ENCODE peak calls at places on chromosomes 2 and 18, in ten cellular contexts. One of them, this sample, is unnamed.

GRCh38 chr2:228731517-228731916 is 539.6 kb downstream of the PID1 start:
- DNase-seq in LHCN-M2: peak; percentile 70
- DNase-seq in 8988T: no peak
- DNase-seq in NCI-H1694 treated with DMSO at 0.1 percent for 48 hours: no peak
- DNase-seq in Ammon's horn: no peak
- DNase-seq in stimulated activated CD4-positive, alpha-beta T cell treated with anti-CD3 and anti-CD28 coated beads, Interleukin-15, amount 100 ng/mL, for 24 hours: no peak
- DNase-seq in progenitor cell of endocrine pancreas: no peak
- DNase-seq in activated T-helper 1 cell treated with Interleukin-2 at 50 U/mL for 16 hours: no peak
- DNase-seq in DMS 273 treated with DMSO at 0.1 percent for 48 hours: no peak
- DNase-seq in ELF-1: no peak
- DNase-seq in this sample: no peak

GRCh38 chr2:161905389-161906046 is 168.5 kb downstream of the DPP4 start:
- DNase-seq in activated T-helper 1 cell treated with Interleukin-2 at 50 U/mL for 16 hours: no peak
- DNase-seq in 8988T: no peak
- DNase-seq in Ammon's horn: no peak
- DNase-seq in ELF-1: no peak
- DNase-seq in NCI-H1694 treated with DMSO at 0.1 percent for 48 hours: no peak
- DNase-seq in LHCN-M2: peak; percentile 61
- DNase-seq in progenitor cell of endocrine pancreas: no peak
- DNase-seq in DMS 273 treated with DMSO at 0.1 percent for 48 hours: peak; percentile 39
- DNase-seq in stimulated activated CD4-positive, alpha-beta T cell treated with anti-CD3 and anti-CD28 coated beads, Interleukin-15, amount 100 ng/mL, for 24 hours: no peak
- DNase-seq in this sample: no peak

GRCh38 chr18:54284967-54285785 is 15.9 kb downstream of the POLI start:
- DNase-seq in progenitor cell of endocrine pancreas: no peak
- DNase-seq in DMS 273 treated with DMSO at 0.1 percent for 48 hours: no peak
- DNase-seq in LHCN-M2: peak; percentile 78
- DNase-seq in stimulated activated CD4-positive, alpha-beta T cell treated with anti-CD3 and anti-CD28 coated beads, Interleukin-15, amount 100 ng/mL, for 24 hours: peak; percentile 83
- DNase-seq in NCI-H1694 treated with DMSO at 0.1 percent for 48 hours: no peak
- DNase-seq in ELF-1: no peak
- DNase-seq in activated T-helper 1 cell treated with Interleukin-2 at 50 U/mL for 16 hours: no peak
- DNase-seq in 8988T: no peak
- DNase-seq in Ammon's horn: no peak
- DNase-seq in this sample: peak; percentile 50

GRCh38 chr18:5527603-5528002 is 16.2 kb downstream of the EPB41L3 start:
- DNase-seq in Ammon's horn: peak; percentile 40
- DNase-seq in activated T-helper 1 cell treated with Interleukin-2 at 50 U/mL for 16 hours: no peak
- DNase-seq in LHCN-M2: no peak
- DNase-seq in progenitor cell of endocrine pancreas: no peak
- DNase-seq in NCI-H1694 treated with DMSO at 0.1 percent for 48 hours: no peak
- DNase-seq in stimulated activated CD4-positive, alpha-beta T cell treated with anti-CD3 and anti-CD28 coated beads, Interleukin-15, amount 100 ng/mL, for 24 hours: no peak
- DNase-seq in DMS 273 treated with DMSO at 0.1 percent for 48 hours: no peak
- DNase-seq in ELF-1: no peak
- DNase-seq in 8988T: no peak
- DNase-seq in this sample: no peak

GRCh38 chr18:75204262-75204977 is 4.5 kb downstream of the PTGR3 start:
- DNase-seq in LHCN-M2: no peak
- DNase-seq in stimulated activated CD4-positive, alpha-beta T cell treated with anti-CD3 and anti-CD28 coated beads, Interleukin-15, amount 100 ng/mL, for 24 hours: no peak
- DNase-seq in 8988T: no peak
- DNase-seq in NCI-H1694 treated with DMSO at 0.1 percent for 48 hours: no peak
- DNase-seq in progenitor cell of endocrine pancreas: no peak
- DNase-seq in Ammon's horn: no peak
- DNase-seq in ELF-1: peak; percentile 44
- DNase-seq in activated T-helper 1 cell treated with Interleukin-2 at 50 U/mL for 16 hours: no peak
- DNase-seq in DMS 273 treated with DMSO at 0.1 percent for 48 hours: no peak
- DNase-seq in this sample: no peak

GRCh38 chr2:207184348-207184747 is 18.6 kb upstream of the KLF7 start:
- DNase-seq in 8988T: no peak
- DNase-seq in LHCN-M2: no peak
- DNase-seq in progenitor cell of endocrine pancreas: no peak
- DNase-seq in stimulated activated CD4-positive, alpha-beta T cell treated with anti-CD3 and anti-CD28 coated beads, Interleukin-15, amount 100 ng/mL, for 24 hours: no peak
- DNase-seq in activated T-helper 1 cell treated with Interleukin-2 at 50 U/mL for 16 hours: no peak
- DNase-seq in ELF-1: no peak
- DNase-seq in NCI-H1694 treated with DMSO at 0.1 percent for 48 hours: no peak
- DNase-seq in Ammon's horn: no peak
- DNase-seq in DMS 273 treated with DMSO at 0.1 percent for 48 hours: no peak
- DNase-seq in this sample: no peak

GRCh38 chr2:200338692-200339091 is 32.2 kb downstream of the SPATS2L start:
- DNase-seq in NCI-H1694 treated with DMSO at 0.1 percent for 48 hours: no peak
- DNase-seq in activated T-helper 1 cell treated with Interleukin-2 at 50 U/mL for 16 hours: no peak
- DNase-seq in ELF-1: no peak
- DNase-seq in DMS 273 treated with DMSO at 0.1 percent for 48 hours: no peak
- DNase-seq in progenitor cell of endocrine pancreas: no peak
- DNase-seq in stimulated activated CD4-positive, alpha-beta T cell treated with anti-CD3 and anti-CD28 coated beads, Interleukin-15, amount 100 ng/mL, for 24 hours: no peak
- DNase-seq in LHCN-M2: peak; percentile 77
- DNase-seq in Ammon's horn: peak; percentile 40
- DNase-seq in 8988T: no peak
- DNase-seq in this sample: no peak

GRCh38 chr2:207996848-207997247 is 28.5 kb downstream of the PLEKHM3 start:
- DNase-seq in 8988T: no peak
- DNase-seq in Ammon's horn: no peak
- DNase-seq in ELF-1: no peak
- DNase-seq in DMS 273 treated with DMSO at 0.1 percent for 48 hours: no peak
- DNase-seq in LHCN-M2: no peak
- DNase-seq in activated T-helper 1 cell treated with Interleukin-2 at 50 U/mL for 16 hours: no peak
- DNase-seq in stimulated activated CD4-positive, alpha-beta T cell treated with anti-CD3 and anti-CD28 coated beads, Interleukin-15, amount 100 ng/mL, for 24 hours: no peak
- DNase-seq in NCI-H1694 treated with DMSO at 0.1 percent for 48 hours: no peak
- DNase-seq in progenitor cell of endocrine pancreas: no peak
- DNase-seq in this sample: no peak

GRCh38 chr18:74944676-74945075 is 264.3 kb downstream of the PTGR3 start:
- DNase-seq in DMS 273 treated with DMSO at 0.1 percent for 48 hours: no peak
- DNase-seq in 8988T: no peak
- DNase-seq in NCI-H1694 treated with DMSO at 0.1 percent for 48 hours: no peak
- DNase-seq in activated T-helper 1 cell treated with Interleukin-2 at 50 U/mL for 16 hours: no peak
- DNase-seq in ELF-1: no peak
- DNase-seq in progenitor cell of endocrine pancreas: no peak
- DNase-seq in Ammon's horn: no peak
- DNase-seq in stimulated activated CD4-positive, alpha-beta T cell treated with anti-CD3 and anti-CD28 coated beads, Interleukin-15, amount 100 ng/mL, for 24 hours: no peak
- DNase-seq in LHCN-M2: no peak
- DNase-seq in this sample: no peak

GRCh38 chr2:31337197-31337596 is 77.3 kb downstream of the XDH start:
- DNase-seq in LHCN-M2: no peak
- DNase-seq in stimulated activated CD4-positive, alpha-beta T cell treated with anti-CD3 and anti-CD28 coated beads, Interleukin-15, amount 100 ng/mL, for 24 hours: no peak
- DNase-seq in NCI-H1694 treated with DMSO at 0.1 percent for 48 hours: no peak
- DNase-seq in activated T-helper 1 cell treated with Interleukin-2 at 50 U/mL for 16 hours: no peak
- DNase-seq in DMS 273 treated with DMSO at 0.1 percent for 48 hours: no peak
- DNase-seq in ELF-1: no peak
- DNase-seq in progenitor cell of endocrine pancreas: no peak
- DNase-seq in Ammon's horn: no peak
- DNase-seq in 8988T: no peak
- DNase-seq in this sample: no peak

GRCh38 chr2:240626531-240627300 is 1.4 kb downstream of the GPR35 start:
- DNase-seq in LHCN-M2: no peak
- DNase-seq in Ammon's horn: peak; percentile 43
- DNase-seq in ELF-1: no peak
- DNase-seq in 8988T: peak; percentile 22
- DNase-seq in activated T-helper 1 cell treated with Interleukin-2 at 50 U/mL for 16 hours: peak; percentile 18
- DNase-seq in progenitor cell of endocrine pancreas: no peak
- DNase-seq in DMS 273 treated with DMSO at 0.1 percent for 48 hours: no peak
- DNase-seq in stimulated activated CD4-positive, alpha-beta T cell treated with anti-CD3 and anti-CD28 coated beads, Interleukin-15, amount 100 ng/mL, for 24 hours: peak; percentile 60
- DNase-seq in NCI-H1694 treated with DMSO at 0.1 percent for 48 hours: no peak
- DNase-seq in this sample: no peak

GRCh38 chr2:23426284-23426905 is 41.4 kb downstream of the KLHL29 start:
- DNase-seq in ELF-1: no peak
- DNase-seq in LHCN-M2: peak; percentile 72
- DNase-seq in DMS 273 treated with DMSO at 0.1 percent for 48 hours: no peak
- DNase-seq in 8988T: no peak
- DNase-seq in Ammon's horn: no peak
- DNase-seq in stimulated activated CD4-positive, alpha-beta T cell treated with anti-CD3 and anti-CD28 coated beads, Interleukin-15, amount 100 ng/mL, for 24 hours: no peak
- DNase-seq in NCI-H1694 treated with DMSO at 0.1 percent for 48 hours: no peak
- DNase-seq in progenitor cell of endocrine pancreas: no peak
- DNase-seq in activated T-helper 1 cell treated with Interleukin-2 at 50 U/mL for 16 hours: no peak
- DNase-seq in this sample: no peak

GRCh38 chr2:46490521-46491141 is 11.3 kb downstream of the TMEM247 start:
- DNase-seq in NCI-H1694 treated with DMSO at 0.1 percent for 48 hours: peak; percentile 22
- DNase-seq in DMS 273 treated with DMSO at 0.1 percent for 48 hours: no peak
- DNase-seq in progenitor cell of endocrine pancreas: no peak
- DNase-seq in 8988T: no peak
- DNase-seq in ELF-1: peak; percentile 72
- DNase-seq in Ammon's horn: peak; percentile 87
- DNase-seq in LHCN-M2: no peak
- DNase-seq in stimulated activated CD4-positive, alpha-beta T cell treated with anti-CD3 and anti-CD28 coated beads, Interleukin-15, amount 100 ng/mL, for 24 hours: no peak
- DNase-seq in activated T-helper 1 cell treated with Interleukin-2 at 50 U/mL for 16 hours: no peak
- DNase-seq in this sample: no peak

GRCh38 chr18:63155169-63155852 is 164.3 kb downstream of the BCL2 start:
- DNase-seq in Ammon's horn: peak; percentile 67
- DNase-seq in 8988T: no peak
- DNase-seq in LHCN-M2: peak; percentile 6
- DNase-seq in activated T-helper 1 cell treated with Interleukin-2 at 50 U/mL for 16 hours: peak; percentile 65
- DNase-seq in progenitor cell of endocrine pancreas: peak; percentile 54
- DNase-seq in ELF-1: peak; percentile 87
- DNase-seq in NCI-H1694 treated with DMSO at 0.1 percent for 48 hours: peak; percentile 24
- DNase-seq in stimulated activated CD4-positive, alpha-beta T cell treated with anti-CD3 and anti-CD28 coated beads, Interleukin-15, amount 100 ng/mL, for 24 hours: peak; percentile 87
- DNase-seq in DMS 273 treated with DMSO at 0.1 percent for 48 hours: peak; percentile 52
- DNase-seq in this sample: peak; percentile 69

GRCh38 chr2:220081171-220081570 is 453.7 kb downstream of the SLC4A3 start:
- DNase-seq in progenitor cell of endocrine pancreas: no peak
- DNase-seq in ELF-1: peak; percentile 54
- DNase-seq in NCI-H1694 treated with DMSO at 0.1 percent for 48 hours: no peak
- DNase-seq in stimulated activated CD4-positive, alpha-beta T cell treated with anti-CD3 and anti-CD28 coated beads, Interleukin-15, amount 100 ng/mL, for 24 hours: no peak
- DNase-seq in 8988T: no peak
- DNase-seq in DMS 273 treated with DMSO at 0.1 percent for 48 hours: no peak
- DNase-seq in LHCN-M2: no peak
- DNase-seq in Ammon's horn: no peak
- DNase-seq in activated T-helper 1 cell treated with Interleukin-2 at 50 U/mL for 16 hours: no peak
- DNase-seq in this sample: no peak

GRCh38 chr2:10889741-10890215 is 22.0 kb upstream of the KCNF1 start:
- DNase-seq in activated T-helper 1 cell treated with Interleukin-2 at 50 U/mL for 16 hours: no peak
- DNase-seq in stimulated activated CD4-positive, alpha-beta T cell treated with anti-CD3 and anti-CD28 coated beads, Interleukin-15, amount 100 ng/mL, for 24 hours: no peak
- DNase-seq in Ammon's horn: peak; percentile 40
- DNase-seq in DMS 273 treated with DMSO at 0.1 percent for 48 hours: peak; percentile 96
- DNase-seq in ELF-1: no peak
- DNase-seq in LHCN-M2: peak; percentile 39
- DNase-seq in NCI-H1694 treated with DMSO at 0.1 percent for 48 hours: peak; percentile 100
- DNase-seq in 8988T: no peak
- DNase-seq in progenitor cell of endocrine pancreas: no peak
- DNase-seq in this sample: no peak

GRCh38 chr2:9979977-9980376 is 28.5 kb downstream of the GRHL1 start:
- DNase-seq in ELF-1: no peak
- DNase-seq in progenitor cell of endocrine pancreas: no peak
- DNase-seq in NCI-H1694 treated with DMSO at 0.1 percent for 48 hours: no peak
- DNase-seq in activated T-helper 1 cell treated with Interleukin-2 at 50 U/mL for 16 hours: no peak
- DNase-seq in DMS 273 treated with DMSO at 0.1 percent for 48 hours: no peak
- DNase-seq in Ammon's horn: no peak
- DNase-seq in 8988T: no peak
- DNase-seq in stimulated activated CD4-positive, alpha-beta T cell treated with anti-CD3 and anti-CD28 coated beads, Interleukin-15, amount 100 ng/mL, for 24 hours: peak; percentile 31
- DNase-seq in LHCN-M2: no peak
- DNase-seq in this sample: no peak

GRCh38 chr2:230712443-230713330 is at the start of gene CAB39:
- DNase-seq in LHCN-M2: peak; percentile 76
- DNase-seq in Ammon's horn: peak; percentile 94
- DNase-seq in 8988T: peak; percentile 89
- DNase-seq in progenitor cell of endocrine pancreas: peak; percentile 83
- DNase-seq in stimulated activated CD4-positive, alpha-beta T cell treated with anti-CD3 and anti-CD28 coated beads, Interleukin-15, amount 100 ng/mL, for 24 hours: peak; percentile 91
- DNase-seq in NCI-H1694 treated with DMSO at 0.1 percent for 48 hours: peak; percentile 81
- DNase-seq in activated T-helper 1 cell treated with Interleukin-2 at 50 U/mL for 16 hours: peak; percentile 86
- DNase-seq in ELF-1: peak; percentile 95
- DNase-seq in DMS 273 treated with DMSO at 0.1 percent for 48 hours: peak; percentile 72
- DNase-seq in this sample: peak; percentile 85

GRCh38 chr2:212546669-212547068 is 8.1 kb upstream of the ERBB4 start:
- DNase-seq in LHCN-M2: no peak
- DNase-seq in Ammon's horn: no peak
- DNase-seq in NCI-H1694 treated with DMSO at 0.1 percent for 48 hours: no peak
- DNase-seq in DMS 273 treated with DMSO at 0.1 percent for 48 hours: no peak
- DNase-seq in stimulated activated CD4-positive, alpha-beta T cell treated with anti-CD3 and anti-CD28 coated beads, Interleukin-15, amount 100 ng/mL, for 24 hours: no peak
- DNase-seq in ELF-1: no peak
- DNase-seq in 8988T: no peak
- DNase-seq in activated T-helper 1 cell treated with Interleukin-2 at 50 U/mL for 16 hours: no peak
- DNase-seq in progenitor cell of endocrine pancreas: no peak
- DNase-seq in this sample: no peak

GRCh38 chr2:29480423-29480822 is 365.2 kb downstream of the CLIP4 start:
- DNase-seq in Ammon's horn: peak; percentile 6
- DNase-seq in ELF-1: peak; percentile 57
- DNase-seq in NCI-H1694 treated with DMSO at 0.1 percent for 48 hours: no peak
- DNase-seq in LHCN-M2: peak; percentile 72
- DNase-seq in 8988T: no peak
- DNase-seq in progenitor cell of endocrine pancreas: no peak
- DNase-seq in stimulated activated CD4-positive, alpha-beta T cell treated with anti-CD3 and anti-CD28 coated beads, Interleukin-15, amount 100 ng/mL, for 24 hours: no peak
- DNase-seq in DMS 273 treated with DMSO at 0.1 percent for 48 hours: no peak
- DNase-seq in activated T-helper 1 cell treated with Interleukin-2 at 50 U/mL for 16 hours: no peak
- DNase-seq in this sample: no peak

GRCh38 chr2:203543898-203544328 is 8.8 kb upstream of the RAPH1 start:
- DNase-seq in LHCN-M2: no peak
- DNase-seq in 8988T: no peak
- DNase-seq in stimulated activated CD4-positive, alpha-beta T cell treated with anti-CD3 and anti-CD28 coated beads, Interleukin-15, amount 100 ng/mL, for 24 hours: no peak
- DNase-seq in NCI-H1694 treated with DMSO at 0.1 percent for 48 hours: no peak
- DNase-seq in Ammon's horn: no peak
- DNase-seq in ELF-1: no peak
- DNase-seq in activated T-helper 1 cell treated with Interleukin-2 at 50 U/mL for 16 hours: no peak
- DNase-seq in DMS 273 treated with DMSO at 0.1 percent for 48 hours: no peak
- DNase-seq in progenitor cell of endocrine pancreas: no peak
- DNase-seq in this sample: no peak

GRCh38 chr2:219253753-219254589 is at the start of gene TUBA4A:
- DNase-seq in activated T-helper 1 cell treated with Interleukin-2 at 50 U/mL for 16 hours: peak; percentile 88
- DNase-seq in ELF-1: peak; percentile 78
- DNase-seq in progenitor cell of endocrine pancreas: peak; percentile 57
- DNase-seq in LHCN-M2: peak; percentile 71
- DNase-seq in 8988T: peak; percentile 92
- DNase-seq in stimulated activated CD4-positive, alpha-beta T cell treated with anti-CD3 and anti-CD28 coated beads, Interleukin-15, amount 100 ng/mL, for 24 hours: peak; percentile 93
- DNase-seq in Ammon's horn: peak; percentile 89
- DNase-seq in NCI-H1694 treated with DMSO at 0.1 percent for 48 hours: peak; percentile 59
- DNase-seq in DMS 273 treated with DMSO at 0.1 percent for 48 hours: peak; percentile 43
- DNase-seq in this sample: peak; percentile 88

GRCh38 chr2:101386599-101387150 is 628 bp downstream of the CREG2 start:
- DNase-seq in 8988T: no peak
- DNase-seq in progenitor cell of endocrine pancreas: no peak
- DNase-seq in Ammon's horn: no peak
- DNase-seq in activated T-helper 1 cell treated with Interleukin-2 at 50 U/mL for 16 hours: no peak
- DNase-seq in DMS 273 treated with DMSO at 0.1 percent for 48 hours: no peak
- DNase-seq in LHCN-M2: no peak
- DNase-seq in NCI-H1694 treated with DMSO at 0.1 percent for 48 hours: no peak
- DNase-seq in ELF-1: no peak
- DNase-seq in stimulated activated CD4-positive, alpha-beta T cell treated with anti-CD3 and anti-CD28 coated beads, Interleukin-15, amount 100 ng/mL, for 24 hours: peak; percentile 14
- DNase-seq in this sample: no peak

GRCh38 chr2:56448999-56449431 is 265.2 kb downstream of the CCDC85A start:
- DNase-seq in stimulated activated CD4-positive, alpha-beta T cell treated with anti-CD3 and anti-CD28 coated beads, Interleukin-15, amount 100 ng/mL, for 24 hours: no peak
- DNase-seq in LHCN-M2: no peak
- DNase-seq in Ammon's horn: no peak
- DNase-seq in NCI-H1694 treated with DMSO at 0.1 percent for 48 hours: no peak
- DNase-seq in ELF-1: no peak
- DNase-seq in progenitor cell of endocrine pancreas: peak; percentile 59
- DNase-seq in activated T-helper 1 cell treated with Interleukin-2 at 50 U/mL for 16 hours: no peak
- DNase-seq in DMS 273 treated with DMSO at 0.1 percent for 48 hours: no peak
- DNase-seq in 8988T: no peak
- DNase-seq in this sample: no peak

GRCh38 chr2:105570757-105571156 is 171.9 kb upstream of the FHL2 start:
- DNase-seq in ELF-1: no peak
- DNase-seq in progenitor cell of endocrine pancreas: no peak
- DNase-seq in Ammon's horn: no peak
- DNase-seq in DMS 273 treated with DMSO at 0.1 percent for 48 hours: no peak
- DNase-seq in activated T-helper 1 cell treated with Interleukin-2 at 50 U/mL for 16 hours: no peak
- DNase-seq in NCI-H1694 treated with DMSO at 0.1 percent for 48 hours: no peak
- DNase-seq in stimulated activated CD4-positive, alpha-beta T cell treated with anti-CD3 and anti-CD28 coated beads, Interleukin-15, amount 100 ng/mL, for 24 hours: no peak
- DNase-seq in LHCN-M2: no peak
- DNase-seq in 8988T: no peak
- DNase-seq in this sample: no peak

GRCh38 chr2:43031471-43032224 is 194.8 kb downstream of the ZFP36L2 start:
- DNase-seq in Ammon's horn: no peak
- DNase-seq in LHCN-M2: no peak
- DNase-seq in progenitor cell of endocrine pancreas: no peak
- DNase-seq in activated T-helper 1 cell treated with Interleukin-2 at 50 U/mL for 16 hours: no peak
- DNase-seq in stimulated activated CD4-positive, alpha-beta T cell treated with anti-CD3 and anti-CD28 coated beads, Interleukin-15, amount 100 ng/mL, for 24 hours: no peak
- DNase-seq in NCI-H1694 treated with DMSO at 0.1 percent for 48 hours: no peak
- DNase-seq in DMS 273 treated with DMSO at 0.1 percent for 48 hours: no peak
- DNase-seq in ELF-1: no peak
- DNase-seq in 8988T: no peak
- DNase-seq in this sample: no peak

GRCh38 chr18:8609711-8610441 is 639 bp downstream of the RAB12 start:
- DNase-seq in stimulated activated CD4-positive, alpha-beta T cell treated with anti-CD3 and anti-CD28 coated beads, Interleukin-15, amount 100 ng/mL, for 24 hours: peak; percentile 32
- DNase-seq in activated T-helper 1 cell treated with Interleukin-2 at 50 U/mL for 16 hours: no peak
- DNase-seq in NCI-H1694 treated with DMSO at 0.1 percent for 48 hours: no peak
- DNase-seq in progenitor cell of endocrine pancreas: no peak
- DNase-seq in 8988T: peak; percentile 25
- DNase-seq in LHCN-M2: peak; percentile 7
- DNase-seq in Ammon's horn: no peak
- DNase-seq in DMS 273 treated with DMSO at 0.1 percent for 48 hours: no peak
- DNase-seq in ELF-1: peak; percentile 48
- DNase-seq in this sample: no peak

GRCh38 chr2:197827618-197828017 is 23.2 kb downstream of the PLCL1 start:
- DNase-seq in DMS 273 treated with DMSO at 0.1 percent for 48 hours: no peak
- DNase-seq in NCI-H1694 treated with DMSO at 0.1 percent for 48 hours: no peak
- DNase-seq in ELF-1: no peak
- DNase-seq in progenitor cell of endocrine pancreas: no peak
- DNase-seq in 8988T: no peak
- DNase-seq in stimulated activated CD4-positive, alpha-beta T cell treated with anti-CD3 and anti-CD28 coated beads, Interleukin-15, amount 100 ng/mL, for 24 hours: no peak
- DNase-seq in Ammon's horn: no peak
- DNase-seq in activated T-helper 1 cell treated with Interleukin-2 at 50 U/mL for 16 hours: no peak
- DNase-seq in LHCN-M2: no peak
- DNase-seq in this sample: no peak